ENCODE peak calls at places on chromosomes 16 and 17, in four cellular contexts. N, K, C and L are unnamed samples.

GRCh38 chr16:8572919-8573724 is 17.2 kb downstream of the TMEM114 start:
- DNase-seq in C (no peak), K (peak; percentile 47), N (peak; percentile 61), L (peak; percentile 38)

GRCh38 chr17:13909901-13910519 is 159.3 kb upstream of the COX10 start:
- DNase-seq in C (no peak), N (no peak), K (no peak), L (no peak)

GRCh38 chr16:75616541-75617010 is 6.5 kb downstream of the ADAT1 start:
- DNase-seq in N (no peak), C (no peak), K (no peak), L (no peak)

GRCh38 chr16:56310685-56311084 is 114.7 kb downstream of the AMFR start:
- DNase-seq in K (no peak), C (no peak), N (no peak), L (no peak)

GRCh38 chr16:17379121-17379571 is 91.6 kb downstream of the XYLT1 start:
- DNase-seq in N (no peak), K (no peak), C (no peak), L (no peak)

GRCh38 chr17:44374306-44375195 is 10.9 kb upstream of the FAM171A2 start:
- DNase-seq in K (peak; percentile 45), C (no peak), N (peak; percentile 87), L (no peak)

GRCh38 chr17:9062399-9062902 is 41.1 kb downstream of the NTN1 start:
- DNase-seq in K (no peak), N (no peak), C (no peak), L (no peak)

GRCh38 chr16:30651124-30652004 is 604 bp downstream of the PRR14 start:
- DNase-seq in C (no peak), K (peak; percentile 82), N (peak; percentile 52), L (peak; percentile 81)

GRCh38 chr17:48558057-48558456 is 13.1 kb upstream of the HOXB2 start:
- DNase-seq in C (no peak), N (no peak), K (no peak), L (no peak)

DNA sequence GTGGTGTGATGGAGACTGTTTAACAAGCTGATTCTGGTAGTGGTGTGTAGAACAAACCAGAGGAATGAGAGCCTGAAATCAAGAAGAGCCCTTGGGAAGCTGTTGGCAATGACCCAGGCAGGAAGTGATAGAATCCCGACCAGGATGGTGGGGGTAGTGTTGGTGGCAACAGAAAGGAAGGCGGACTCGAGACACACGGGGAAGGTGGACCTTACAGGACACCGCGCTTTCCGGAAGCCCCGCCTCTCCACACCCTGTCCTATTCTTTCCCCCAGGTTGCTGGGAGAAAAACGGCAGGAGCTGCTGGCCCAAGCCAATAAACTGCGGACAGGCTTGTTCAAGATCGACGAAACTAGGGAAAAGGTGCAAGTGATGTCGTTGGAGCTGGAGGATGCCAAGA is 30.0 kb upstream of the KDM6B start:
- DNase-seq in N (no peak), K (no peak), C (no peak), L (no peak)
- TF ChIP-seq SMC3 in N (no peak), K (no peak), C (no peak), L (no peak)

GRCh38 chr16:48969611-48970010 is 312.0 kb downstream of the CBLN1 start:
- DNase-seq in C (no peak), K (no peak), N (no peak), L (no peak)

GRCh38 chr16:48963901-48964615 is 317.6 kb downstream of the CBLN1 start:
- DNase-seq in N (no peak), K (no peak), C (no peak), L (peak; percentile 36)

GRCh38 chr16:48961546-48961945 is 320.1 kb downstream of the CBLN1 start:
- DNase-seq in N (no peak), C (no peak), K (no peak), L (no peak)

GRCh38 chr16:48963306-48963705 is 318.3 kb downstream of the CBLN1 start:
- DNase-seq in K (no peak), C (no peak), N (no peak), L (no peak)

DNA sequence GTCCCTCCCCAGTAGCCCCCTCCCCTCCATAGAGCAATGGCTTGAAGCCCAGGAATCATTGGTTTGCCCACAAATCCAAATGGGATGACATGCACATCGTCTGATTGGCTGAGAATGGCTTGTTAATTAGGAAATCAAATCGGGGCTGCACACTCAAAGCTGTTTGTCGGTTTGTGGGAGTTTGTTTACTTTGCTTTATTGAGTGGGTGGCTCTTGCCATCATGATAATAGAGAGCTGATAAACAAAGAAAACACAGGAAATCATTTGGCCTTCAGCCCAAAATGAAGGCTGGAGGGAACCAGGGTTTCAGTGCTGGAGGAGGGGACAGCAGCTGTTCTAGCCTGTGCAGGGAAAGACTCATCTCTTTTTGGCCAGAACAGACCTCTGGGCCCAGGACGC is 316.2 kb downstream of the CBLN1 start:
- DNase-seq in C (no peak), K (no peak), N (no peak), L (no peak)
- TF ChIP-seq KDM1A in C (no peak), K (no peak), N (no peak), L (no peak)

GRCh38 chr17:17075037-17075755 is 32.9 kb downstream of the MPRIP start:
- DNase-seq in K (peak; percentile 52), N (no peak), C (no peak), L (no peak)

GRCh38 chr17:17077861-17078732 is 35.8 kb downstream of the MPRIP start:
- DNase-seq in N (peak; percentile 73), K (no peak), C (no peak), L (no peak)

GRCh38 chr17:17077101-17077500 is 34.8 kb downstream of the MPRIP start:
- DNase-seq in K (no peak), N (no peak), C (no peak), L (no peak)

GRCh38 chr17:17073627-17074521 is 31.6 kb downstream of the MPRIP start:
- DNase-seq in K (no peak), N (no peak), C (no peak), L (no peak)

GRCh38 chr17:17076066-17076465 is 33.8 kb downstream of the MPRIP start:
- DNase-seq in K (no peak), C (no peak), N (no peak), L (no peak)
- TF ChIP-seq SMC3 in K (no peak), C (no peak), N (no peak), L (no peak)

GRCh38 chr17:35448899-35449227 is 297 bp upstream of the SLFN13 start:
- DNase-seq in K (no peak), C (no peak), N (no peak), L (no peak)
- TF ChIP-seq KDM1A in K (no peak), C (no peak), N (no peak), L (no peak)

DNA sequence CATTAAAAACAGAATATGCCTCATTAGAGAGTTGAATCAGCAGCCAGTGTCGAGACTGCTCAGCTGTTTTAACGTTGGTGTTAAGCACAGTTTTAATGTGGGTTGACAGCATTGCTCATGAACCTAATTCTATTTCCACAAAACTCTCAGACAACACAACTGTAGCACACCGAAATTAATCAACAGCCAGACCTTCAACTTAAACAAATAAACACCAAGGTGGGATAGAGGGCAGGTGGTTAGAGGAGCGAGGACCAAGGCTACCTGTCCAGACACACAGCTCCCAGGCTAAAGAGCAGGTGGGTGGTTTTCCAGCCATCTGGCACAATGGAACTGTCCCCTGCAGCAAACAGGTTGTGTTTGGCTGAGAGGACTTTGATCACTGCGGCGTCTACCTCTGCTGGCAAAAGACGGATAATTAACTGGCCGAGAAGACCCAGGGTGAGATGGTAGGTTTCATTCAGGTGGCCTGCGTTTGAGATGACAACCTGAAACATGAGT is 69.6 kb upstream of the ATP2A3 start:
- DNase-seq in K (no peak), C (no peak), N (peak; percentile 69), L (no peak)
- TF ChIP-seq SMC3 in K (no peak), C (no peak), N (no peak), L (no peak)

GRCh38 chr17:40926341-40926740 is 11.1 kb downstream of the KRT23 start:
- DNase-seq in C (no peak), N (no peak), K (no peak), L (no peak)

GRCh38 chr17:40916366-40916765 is 21.1 kb downstream of the KRT23 start:
- DNase-seq in K (no peak), C (no peak), N (no peak), L (no peak)

GRCh38 chr17:40921026-40921425 is 16.4 kb downstream of the KRT23 start:
- DNase-seq in N (no peak), K (no peak), C (no peak), L (no peak)

GRCh38 chr17:40922239-40922638 is 15.2 kb downstream of the KRT23 start:
- DNase-seq in C (no peak), N (peak; percentile 68), K (peak; percentile 21), L (peak; percentile 82)
- TF ChIP-seq KDM1A in C (no peak), N (no peak), K (no peak), L (no peak)

GRCh38 chr16:55294129-55294528 is 29.9 kb upstream of the IRX6 start:
- DNase-seq in K (peak; percentile 4), N (no peak), C (no peak), L (no peak)

GRCh38 chr16:55297062-55297909 is 26.7 kb upstream of the IRX6 start:
- DNase-seq in C (no peak), K (no peak), N (no peak), L (no peak)

GRCh38 chr16:55297910-55298175 is 26.2 kb upstream of the IRX6 start:
- DNase-seq in K (no peak), N (no peak), C (no peak), L (no peak)

GRCh38 chr16:55292491-55292890 is 31.5 kb upstream of the IRX6 start:
- DNase-seq in C (no peak), N (no peak), K (no peak), L (no peak)

DNA sequence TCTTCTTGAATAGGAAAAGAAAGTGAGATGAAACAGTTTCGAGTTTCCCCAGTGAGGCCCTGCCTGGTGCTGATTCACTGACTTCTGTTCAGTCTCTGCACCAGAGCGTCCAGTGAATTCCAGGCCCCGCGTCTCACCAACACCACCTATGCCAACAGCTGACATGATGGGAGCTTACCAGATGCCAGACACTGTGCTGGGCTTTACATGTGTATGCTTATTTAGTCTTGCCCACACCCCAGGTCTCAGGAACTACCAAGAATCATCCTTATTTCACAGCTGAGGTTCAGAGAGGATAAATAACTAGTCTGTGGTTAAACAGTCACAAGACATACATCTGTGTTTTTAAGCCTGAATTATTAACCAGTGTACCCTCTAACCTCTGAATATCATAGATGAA is 29.1 kb upstream of the IRX6 start:
- DNase-seq in C (no peak), K (no peak), N (no peak), L (no peak)
- TF ChIP-seq SMC3 in C (no peak), K (no peak), N (no peak), L (no peak)

GRCh38 chr17:59786536-59787319 is 79.3 kb downstream of the VMP1 start:
- DNase-seq in N (peak; percentile 100), K (peak; percentile 96), C (peak; percentile 100), L (peak; percentile 100)
- TF ChIP-seq KDM1A in N (peak; percentile 43), K (peak; percentile 15), C (no peak), L (no peak)